ENCODE peak calls at places on chromosomes 1 and 21, in nine cellular contexts. D is activated T-helper 1 cell treated with Interleukin-2 at 50 U/mL for 16 hours; E is right cardiac atrium; N is T-helper 9 cell; Z is activated naive CD4-positive, alpha-beta T cell treated with Interleukin-2 at 50 U/mL for 16 hours; B is HEK293T; A is RPMI8226; W is activated naive CD8-positive, alpha-beta T cell treated with anti-CD3 and anti-CD28 coated beads for 36 hours; X is HTR-8/SVneo. T is an unnamed sample.

GRCh38 chr21:26965567-26966359 is 1.1 kb downstream of the ADAMTS5 start:
- DNase-seq in A (peak), B (peak), Z (no peak), N (no peak), E (peak), X (no peak), D (no peak), W (no peak), T (no peak)

GRCh38 chr1:175941164-175941563 is 197.8 kb upstream of the TNR start:
- DNase-seq in W (no peak), E (no peak), X (no peak), D (no peak), B (no peak), Z (no peak), A (no peak), N (no peak), T (no peak)

GRCh38 chr1:230877139-230877923 is 9.0 kb upstream of the C1orf198 start:
- DNase-seq in N (no peak), Z (no peak), D (no peak), X (no peak), B (no peak), A (no peak), W (no peak), E (no peak), T (no peak)

GRCh38 chr1:15155760-15156743 is 2.5 kb downstream of the TMEM51 start:
- DNase-seq in E (no peak), D (no peak), N (no peak), Z (no peak), W (no peak), A (peak), B (no peak), X (no peak), T (no peak)

GRCh38 chr1:168714012-168714411 is 15.0 kb downstream of the DPT start:
- DNase-seq in Z (no peak), A (no peak), B (no peak), W (no peak), X (no peak), E (no peak), D (no peak), N (no peak), T (no peak)

GRCh38 chr1:198641966-198642656 is 3.3 kb downstream of the PTPRC start:
- DNase-seq in D (no peak), N (no peak), X (no peak), B (no peak), E (no peak), W (no peak), Z (no peak), A (no peak), T (no peak)

GRCh38 chr1:209674957-209675566 is at the start of gene G0S2:
- DNase-seq in E (peak), W (peak), X (no peak), N (no peak), A (peak), B (peak), Z (peak), D (no peak), T (no peak)

GRCh38 chr1:3872546-3872945 is 15.3 kb downstream of the DFFB start:
- DNase-seq in A (no peak), Z (no peak), B (no peak), N (no peak), W (no peak), E (no peak), X (no peak), D (no peak), T (no peak)

GRCh38 chr1:153238536-153238935 is 21.0 kb upstream of the LORICRIN start:
- DNase-seq in E (no peak), Z (no peak), N (no peak), B (peak), W (no peak), X (no peak), D (no peak), A (no peak), T (no peak)

GRCh38 chr21:22516230-22516629 is 1518.0 kb downstream of the NCAM2 start:
- DNase-seq in Z (no peak), D (no peak), A (no peak), W (no peak), E (no peak), X (no peak), N (no peak), B (no peak), T (no peak)

GRCh38 chr1:184752656-184753055 is 2.0 kb downstream of the EDEM3 start:
- DNase-seq in Z (no peak), W (no peak), E (no peak), A (peak), X (no peak), D (no peak), B (no peak), N (no peak), T (no peak)

GRCh38 chr1:62905309-62905708 is 121.4 kb downstream of the ATG4C start:
- DNase-seq in E (no peak), W (no peak), B (no peak), D (no peak), N (no peak), Z (no peak), X (no peak), A (no peak), T (no peak)